ENCODE peak calls at places on chromosome 10, in seven cellular contexts. U is Calu3, Y is D721Med, B is hepatocyte, E is BJ, I is adrenal gland, A is GM20000. F is an unnamed sample.

GRCh38 chr10:5945561-5946418 is 31.6 kb downstream of the IL15RA start:
- DNase-seq in U (no peak), Y (no peak), B (peak), E (peak), I (peak), A (no peak), F (no peak)

GRCh38 chr10:77886795-77887355 is 39.7 kb downstream of the DLG5 start:
- DNase-seq in U (no peak), Y (no peak), B (no peak), E (no peak), I (no peak), A (no peak), F (no peak)

GRCh38 chr10:99236627-99237309 is 1.1 kb upstream of the HPSE2 start:
- DNase-seq in U (no peak), Y (no peak), B (no peak), E (no peak), I (no peak), A (no peak), F (no peak)

GRCh38 chr10:80260295-80261243 is 28.9 kb downstream of the MAT1A start:
- DNase-seq in U (peak), Y (no peak), B (no peak), E (no peak), I (no peak), A (peak), F (no peak)

GRCh38 chr10:97737770-97738265 is 890 bp downstream of the ZFYVE27 start:
- DNase-seq in U (no peak), Y (no peak), B (no peak), E (no peak), I (no peak), A (no peak), F (no peak)

GRCh38 chr10:64054392-64054791 is 533.2 kb downstream of the REEP3 start:
- DNase-seq in U (no peak), Y (no peak), B (no peak), E (no peak), I (no peak), A (no peak), F (no peak)

GRCh38 chr10:61346946-61347345 is 106.2 kb downstream of the TMEM26 start:
- DNase-seq in U (no peak), Y (no peak), B (no peak), E (no peak), I (no peak), A (no peak), F (no peak)

GRCh38 chr10:49298666-49298989 is 342 bp upstream of the C10orf71 start:
- DNase-seq in U (no peak), Y (no peak), B (no peak), E (no peak), I (peak), A (no peak), F (no peak)

GRCh38 chr10:20128796-20129195 is 312.6 kb downstream of the PLXDC2 start:
- DNase-seq in U (no peak), Y (no peak), B (no peak), E (no peak), I (no peak), A (no peak), F (no peak)

GRCh38 chr10:117107280-117107679 is 30.8 kb downstream of the VAX1 start:
- DNase-seq in U (no peak), Y (no peak), B (no peak), E (no peak), I (no peak), A (no peak), F (no peak)

GRCh38 chr10:117112220-117112619 is 25.9 kb downstream of the VAX1 start:
- DNase-seq in U (no peak), Y (no peak), B (no peak), E (no peak), I (no peak), A (no peak), F (no peak)
- TF ChIP-seq CTCF in U (peak), Y (peak), B (peak), E (peak), I (peak), A (no peak), F (no peak)

GRCh38 chr10:69960606-69961167 is 92.0 kb upstream of the MACROH2A2 start:
- DNase-seq in U (no peak), Y (no peak), B (no peak), E (no peak), I (no peak), A (no peak), F (no peak)

GRCh38 chr10:69961864-69962745 is 90.5 kb upstream of the MACROH2A2 start:
- DNase-seq in U (no peak), Y (no peak), B (no peak), E (no peak), I (no peak), A (no peak), F (no peak)

GRCh38 chr10:69962746-69963135 is 89.9 kb upstream of the MACROH2A2 start:
- DNase-seq in U (no peak), Y (no peak), B (no peak), E (no peak), I (no peak), A (no peak), F (no peak)

GRCh38 chr10:69959911-69960310 is 92.7 kb upstream of the MACROH2A2 start:
- DNase-seq in U (no peak), Y (no peak), B (no peak), E (no peak), I (no peak), A (no peak), F (no peak)

DNA sequence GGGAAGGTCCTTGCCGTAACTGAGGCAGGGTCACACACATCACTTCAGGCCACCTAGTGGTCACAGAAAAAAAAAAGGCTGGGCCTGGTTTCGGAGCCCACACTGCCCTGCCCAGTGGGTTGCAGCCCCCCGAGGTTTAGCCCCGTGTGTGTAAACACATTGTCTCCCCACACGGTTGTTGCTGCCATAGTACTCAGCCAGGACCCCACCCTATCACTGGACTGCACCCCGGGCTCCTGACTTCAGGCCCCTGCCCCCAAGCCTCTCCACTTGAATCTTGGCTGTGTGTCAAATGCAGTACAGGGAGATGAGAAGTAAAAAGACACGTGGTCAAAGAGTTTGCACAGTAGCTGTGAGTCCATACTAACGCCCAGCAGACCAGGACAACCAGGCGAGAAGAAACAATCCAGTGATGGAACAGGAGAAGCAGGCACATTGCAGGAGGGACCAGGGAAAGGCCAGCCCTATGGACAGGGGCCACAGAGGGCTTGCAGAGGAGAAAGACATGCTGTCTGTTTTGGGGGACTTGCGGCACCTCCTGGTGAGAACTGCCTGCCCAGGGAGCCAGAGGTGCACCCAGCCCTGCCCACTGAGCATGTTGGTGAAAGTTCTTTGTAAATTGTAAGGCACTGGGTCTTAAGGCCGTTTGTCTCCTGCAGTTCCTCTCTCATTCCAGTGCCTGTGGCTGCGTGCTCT is 91.3 kb upstream of the MACROH2A2 start:
- DNase-seq in U (peak), Y (no peak), B (peak), E (no peak), I (no peak), A (no peak), F (no peak)
- TF ChIP-seq CTCF in U (peak), Y (no peak), B (peak), E (peak), I (no peak), A (peak), F (no peak)

GRCh38 chr10:17622061-17622460 is 4.9 kb upstream of the HACD1 start:
- DNase-seq in U (no peak), Y (no peak), B (no peak), E (no peak), I (no peak), A (no peak), F (no peak)

GRCh38 chr10:17616403-17617030 is 657 bp downstream of the HACD1 start:
- DNase-seq in U (peak), Y (no peak), B (peak), E (no peak), I (peak), A (peak), F (peak)

GRCh38 chr10:17617031-17617911 is at the start of gene HACD1:
- DNase-seq in U (peak), Y (peak), B (peak), E (no peak), I (peak), A (peak), F (peak)
- TF ChIP-seq CTCF in U (no peak), Y (peak), B (peak), E (peak), I (no peak), A (no peak), F (no peak)

DNA sequence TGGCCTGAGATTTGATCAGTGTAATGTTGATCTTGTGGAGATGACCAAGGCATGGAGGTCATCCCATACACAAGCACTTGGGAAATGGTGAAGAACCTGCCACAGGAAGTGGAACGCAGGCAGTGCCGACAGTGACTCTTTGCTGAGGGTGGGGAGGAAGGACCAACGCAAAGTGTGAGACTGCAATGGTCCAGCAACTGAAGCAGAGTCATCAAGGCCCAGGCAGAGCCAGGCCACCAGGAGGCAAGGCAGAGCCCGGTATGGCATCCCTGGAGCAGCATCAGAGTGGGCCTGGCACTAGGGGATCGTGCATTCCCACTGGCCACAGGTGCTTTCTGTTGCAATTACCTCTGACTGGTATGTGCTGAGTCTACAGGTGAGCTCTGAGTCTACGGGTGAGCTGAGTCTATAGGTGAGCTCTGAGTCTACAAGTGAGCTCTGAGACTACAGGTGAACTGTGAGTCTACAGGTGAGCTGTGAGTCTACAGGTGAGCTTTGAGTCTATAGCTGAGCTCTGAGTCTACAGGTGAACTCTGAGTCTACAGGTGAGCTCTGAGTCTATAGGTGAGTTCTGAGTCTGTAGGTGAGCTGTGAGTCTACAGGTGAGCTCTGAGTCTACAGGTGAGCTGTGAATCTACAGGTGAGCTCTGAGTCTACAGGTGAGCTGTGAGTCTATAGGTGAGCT is 132.9 kb downstream of the KLF6 start:
- DNase-seq in U (no peak), Y (no peak), B (no peak), E (no peak), I (no peak), A (no peak), F (no peak)
- TF ChIP-seq CTCF in U (no peak), Y (no peak), B (no peak), E (no peak), I (no peak), A (no peak), F (no peak)

GRCh38 chr10:55629792-55630490 is 731.1 kb downstream of the ZWINT start:
- DNase-seq in U (no peak), Y (no peak), B (peak), E (no peak), I (peak), A (no peak), F (no peak)
- TF ChIP-seq CTCF in U (no peak), Y (peak), B (peak), E (peak), I (peak), A (peak), F (no peak)

DNA sequence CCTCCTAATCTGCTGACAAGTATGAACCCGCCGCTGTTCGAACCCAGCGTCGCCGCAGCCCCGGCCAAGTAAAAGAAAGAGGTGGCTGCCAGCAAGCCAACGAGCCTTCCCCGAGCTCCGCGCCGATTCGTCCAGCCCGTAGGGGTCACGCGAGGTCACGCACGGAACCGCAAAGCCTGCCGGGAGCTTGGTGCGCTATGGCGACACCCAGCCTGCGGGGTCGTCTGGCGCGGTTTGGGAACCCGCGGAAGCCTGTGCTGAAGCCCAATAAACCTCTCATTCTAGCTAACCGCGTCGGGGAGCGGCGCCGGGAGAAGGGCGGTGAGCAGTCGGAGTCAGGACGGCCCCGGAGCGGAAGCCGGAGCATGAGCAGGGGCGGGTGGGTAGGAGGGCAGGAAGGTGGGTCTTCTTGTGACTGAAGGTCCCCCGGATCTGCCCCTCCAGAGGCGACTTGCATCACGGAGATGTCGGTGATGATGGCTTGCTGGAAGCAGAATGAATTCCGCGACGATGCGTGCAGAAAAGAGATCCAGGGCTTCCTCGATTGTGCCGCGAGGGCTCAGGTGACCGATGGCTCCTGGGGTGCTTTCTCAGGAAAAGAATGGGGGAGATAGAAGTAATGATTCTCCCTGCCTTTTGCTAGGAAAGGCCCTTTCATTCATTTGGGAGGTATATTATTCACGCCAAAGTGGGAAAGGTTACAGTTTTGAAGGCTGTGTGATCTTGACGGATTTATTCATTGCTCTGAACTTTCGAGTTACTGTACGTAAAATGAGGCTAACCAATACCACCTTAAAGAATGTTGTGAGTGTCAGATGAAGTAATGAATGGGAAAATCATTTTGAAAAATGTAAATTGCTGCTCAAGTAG is at the start of gene CHCHD1:
- DNase-seq in U (peak), Y (peak), B (peak), E (no peak), I (peak), A (peak), F (peak)
- TF ChIP-seq CTCF in U (no peak), Y (no peak), B (no peak), E (no peak), I (no peak), A (no peak), F (no peak)

DNA sequence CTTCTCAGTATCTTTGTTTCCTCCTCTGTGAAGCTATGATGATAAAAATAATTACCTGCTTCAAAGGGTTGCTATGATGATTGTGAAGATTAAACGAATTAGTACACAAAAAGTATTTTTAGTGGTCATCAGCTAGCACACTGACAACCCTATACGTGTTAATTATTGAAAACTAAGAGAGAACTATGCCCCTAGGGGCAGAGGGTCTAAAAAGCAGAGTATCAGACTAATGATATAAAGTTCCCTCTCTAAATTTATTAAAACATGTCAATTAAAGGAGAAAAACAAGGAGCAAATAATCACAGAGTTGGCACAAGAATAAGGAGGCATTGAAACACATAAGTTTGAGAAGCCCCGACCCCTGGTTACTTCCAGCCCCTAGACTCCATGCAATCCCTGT is 34.4 kb upstream of the ADD3 start:
- DNase-seq in U (no peak), Y (no peak), B (no peak), E (no peak), I (no peak), A (no peak), F (no peak)
- TF ChIP-seq CTCF in U (no peak), Y (no peak), B (no peak), E (no peak), I (no peak), A (no peak), F (no peak)

GRCh38 chr10:86036544-86036831 is 330.1 kb downstream of the GRID1 start:
- DNase-seq in U (no peak), Y (no peak), B (no peak), E (no peak), I (no peak), A (no peak), F (no peak)
- TF ChIP-seq CTCF in U (no peak), Y (no peak), B (no peak), E (no peak), I (no peak), A (no peak), F (no peak)

GRCh38 chr10:35228058-35228457 is 101.4 kb downstream of the CREM start:
- DNase-seq in U (no peak), Y (no peak), B (no peak), E (no peak), I (no peak), A (no peak), F (no peak)
- TF ChIP-seq CTCF in U (no peak), Y (no peak), B (no peak), E (peak), I (no peak), A (no peak), F (no peak)